ENCODE peak calls at places on chromosomes 5 and 9, in five cellular contexts. E is A549, I is K562, T is neural progenitor cell, Q is ovary. D is an unnamed sample.

GRCh38 chr9:16206560-16206959 is 653.7 kb downstream of the CCDC171 start:
- DNase-seq in Q (no peak), I (no peak), E (no peak), T (no peak), D (no peak)

GRCh38 chr5:113519412-113519811 is 5.9 kb downstream of the YTHDC2 start:
- DNase-seq in I (no peak), T (no peak), Q (no peak), E (no peak), D (no peak)

GRCh38 chr9:16925426-16925825 is 55.0 kb upstream of the BNC2 start:
- DNase-seq in I (no peak), T (no peak), E (no peak), Q (no peak), D (no peak)

GRCh38 chr9:127785023-127785932 is 556 bp upstream of the CDK9 start:
- DNase-seq in Q (peak; percentile 91), I (peak; percentile 89), T (peak; percentile 93), E (peak; percentile 85), D (peak; percentile 91)

GRCh38 chr9:70475211-70475610 is 60.8 kb upstream of the KLF9 start:
- DNase-seq in T (no peak), I (no peak), Q (no peak), E (no peak), D (no peak)

GRCh38 chr5:35124932-35125331 is 77.2 kb upstream of the AGXT2 start:
- DNase-seq in E (no peak), T (no peak), Q (no peak), I (no peak), D (no peak)

GRCh38 chr5:143889986-143890385 is 78.0 kb downstream of the HMHB1 start:
- DNase-seq in I (no peak), E (no peak), Q (no peak), T (no peak), D (no peak)

GRCh38 chr5:73983661-73984060 is 357.7 kb downstream of the ARHGEF28 start:
- DNase-seq in I (no peak), E (no peak), Q (no peak), T (no peak), D (no peak)

GRCh38 chr9:16150501-16150900 is 597.7 kb downstream of the CCDC171 start:
- DNase-seq in T (no peak), E (no peak), Q (no peak), I (no peak), D (no peak)

GRCh38 chr9:109122726-109123621 is 3.2 kb upstream of the TMEM245 start:
- DNase-seq in E (no peak), I (no peak), Q (no peak), T (no peak), D (no peak)

GRCh38 chr5:57434227-57434640 is 48.4 kb downstream of the ACTBL2 start:
- DNase-seq in I (no peak), Q (no peak), T (peak; percentile 55), E (no peak), D (no peak)

GRCh38 chr5:102229685-102230084 is 66.4 kb downstream of the SLCO4C1 start:
- DNase-seq in T (no peak), Q (no peak), I (no peak), E (no peak), D (no peak)

GRCh38 chr5:36570268-36570667 is 36.1 kb upstream of the SLC1A3 start:
- DNase-seq in Q (peak; percentile 23), T (no peak), I (no peak), E (no peak), D (no peak)

GRCh38 chr9:92948032-92948534 is 760 bp downstream of the FGD3 start:
- DNase-seq in E (no peak), T (no peak), I (no peak), Q (no peak), D (no peak)

GRCh38 chr9:97564291-97565175 is 63.1 kb downstream of the TMOD1 start:
- DNase-seq in T (peak; percentile 38), Q (no peak), E (peak; percentile 19), I (no peak), D (no peak)

GRCh38 chr5:176955895-176956294 is 50.7 kb downstream of the UIMC1 start:
- DNase-seq in T (no peak), I (no peak), E (no peak), Q (no peak), D (no peak)

GRCh38 chr9:131420913-131421312 is 27.0 kb downstream of the PRRC2B start:
- DNase-seq in E (peak; percentile 58), I (no peak), T (no peak), Q (no peak), D (no peak)

GRCh38 chr5:73529081-73529480 is 30.8 kb downstream of the BTF3 start:
- DNase-seq in T (no peak), I (no peak), E (no peak), Q (no peak), D (no peak)

GRCh38 chr5:6773342-6774035 is 60.3 kb downstream of the TENT4A start:
- DNase-seq in Q (peak; percentile 19), I (no peak), T (no peak), E (peak; percentile 13), D (no peak)

GRCh38 chr9:95494416-95495371 is 22.1 kb downstream of the PTCH1 start:
- DNase-seq in E (no peak), I (no peak), Q (peak; percentile 52), T (peak; percentile 65), D (peak; percentile 79)

GRCh38 chr5:10562202-10563131 is 1.4 kb upstream of the ANKRD33B start:
- DNase-seq in Q (no peak), I (no peak), E (no peak), T (no peak), D (no peak)

GRCh38 chr9:18614116-18614515 is 140.2 kb downstream of the ADAMTSL1 start:
- DNase-seq in E (no peak), T (no peak), I (no peak), Q (no peak), D (no peak)

GRCh38 chr5:5025774-5026406 is 114.2 kb upstream of the ADAMTS16 start:
- DNase-seq in Q (no peak), E (peak; percentile 38), I (no peak), T (no peak), D (no peak)

GRCh38 chr5:154762700-154763099 is 7.5 kb downstream of the LARP1 start:
- DNase-seq in T (no peak), Q (no peak), I (no peak), E (no peak), D (no peak)

GRCh38 chr5:154762261-154762660 is 7.1 kb downstream of the LARP1 start:
- DNase-seq in E (no peak), Q (no peak), I (no peak), T (no peak), D (no peak)

GRCh38 chr5:154758501-154758900 is 3.3 kb downstream of the LARP1 start:
- DNase-seq in Q (no peak), E (no peak), T (no peak), I (no peak), D (no peak)

GRCh38 chr5:154758977-154759376 is 3.8 kb downstream of the LARP1 start:
- DNase-seq in E (no peak), I (no peak), T (no peak), Q (no peak), D (no peak)

DNA sequence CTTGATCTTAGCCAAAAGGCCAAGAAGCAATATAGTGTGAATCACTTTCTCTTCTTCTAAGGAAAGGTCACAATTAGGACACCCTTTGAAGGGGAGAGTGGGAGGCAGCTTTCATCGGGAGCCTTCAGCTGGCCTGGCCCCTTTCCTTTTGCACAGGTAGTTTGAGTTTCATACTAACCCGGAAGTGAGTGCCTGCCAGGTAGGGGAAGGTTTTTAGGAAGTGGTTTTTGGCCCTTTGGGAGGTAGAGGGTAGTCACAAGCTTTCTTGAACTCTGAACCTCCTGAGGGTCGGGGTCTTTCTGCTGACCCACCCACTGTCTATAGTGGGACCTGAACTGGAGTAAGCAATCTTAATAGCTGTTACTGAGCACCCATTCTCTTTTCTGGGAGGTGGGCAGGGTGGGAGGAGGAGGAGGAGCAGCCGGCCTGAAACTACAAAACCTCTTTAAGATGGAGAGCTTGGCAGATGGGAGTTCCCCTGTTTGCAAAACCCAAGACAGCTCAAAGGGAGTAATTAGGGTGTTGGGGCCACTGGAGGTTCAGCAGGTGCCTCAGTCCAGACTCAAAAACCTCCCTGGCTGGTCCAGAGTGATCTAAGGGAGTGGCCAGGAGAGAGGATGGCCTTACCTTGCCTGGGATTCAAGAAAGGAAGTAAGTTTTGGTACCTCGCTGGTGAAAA is 6.0 kb downstream of the LARP1 start:
- DNase-seq in E (no peak), T (no peak), Q (no peak), I (no peak), D (no peak)
- H3K4me1 ChIP-seq in E (peaks cover 54% of the 10 kb centered on the region), T (peaks cover 49% of the 10 kb centered on the region), Q (peaks cover 23% of the 10 kb centered on the region), I (peaks cover 18% of the 10 kb centered on the region), D (peaks cover 15% of the 10 kb centered on the region)

DNA sequence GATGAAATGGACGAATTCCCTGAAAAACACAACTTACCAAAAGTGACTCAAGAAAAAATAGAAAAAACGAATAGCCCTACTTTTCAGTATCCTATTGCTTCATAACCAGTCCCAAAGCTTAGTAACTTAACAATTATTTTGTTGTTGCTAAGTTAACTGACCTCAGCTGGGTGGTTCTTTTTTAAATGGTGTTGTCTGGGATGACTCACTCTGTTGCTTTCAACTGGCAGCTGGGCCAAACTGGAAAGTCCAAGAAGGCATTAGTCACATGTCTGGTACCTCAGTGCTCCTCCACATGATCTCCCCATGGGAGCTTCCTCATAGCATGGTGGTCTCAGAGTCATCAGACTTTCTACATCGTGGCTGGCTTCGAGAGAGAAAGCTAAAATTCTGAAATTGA is 47.8 kb upstream of the ADAMTS2 start:
- DNase-seq in I (no peak), E (peak; percentile 17), Q (no peak), T (no peak), D (no peak)
- H3K9me3 ChIP-seq in I (no peaks in the 10 kb centered on the region), E (peaks cover 10% of the 10 kb centered on the region), Q (no peaks in the 10 kb centered on the region), T (peaks cover 30% of the 10 kb centered on the region), D (peaks cover 6% of the 10 kb centered on the region)

GRCh38 chr9:3526903-3527652 is 1.3 kb upstream of the RFX3 start:
- DNase-seq in E (peak; percentile 49), Q (peak; percentile 30), I (no peak), T (peak; percentile 77), D (no peak)

GRCh38 chr9:3525836-3526165 is at the start of gene RFX3:
- DNase-seq in T (peak; percentile 94), I (peak; percentile 77), E (peak; percentile 95), Q (peak; percentile 93), D (peak; percentile 88)

GRCh38 chr9:3525088-3525835 is 539 bp downstream of the RFX3 start:
- DNase-seq in I (peak; percentile 26), Q (no peak), E (peak; percentile 10), T (peak; percentile 73), D (no peak)

GRCh38 chr9:3527653-3527960 is 1.8 kb upstream of the RFX3 start:
- DNase-seq in T (no peak), Q (no peak), I (no peak), E (no peak), D (no peak)

DNA sequence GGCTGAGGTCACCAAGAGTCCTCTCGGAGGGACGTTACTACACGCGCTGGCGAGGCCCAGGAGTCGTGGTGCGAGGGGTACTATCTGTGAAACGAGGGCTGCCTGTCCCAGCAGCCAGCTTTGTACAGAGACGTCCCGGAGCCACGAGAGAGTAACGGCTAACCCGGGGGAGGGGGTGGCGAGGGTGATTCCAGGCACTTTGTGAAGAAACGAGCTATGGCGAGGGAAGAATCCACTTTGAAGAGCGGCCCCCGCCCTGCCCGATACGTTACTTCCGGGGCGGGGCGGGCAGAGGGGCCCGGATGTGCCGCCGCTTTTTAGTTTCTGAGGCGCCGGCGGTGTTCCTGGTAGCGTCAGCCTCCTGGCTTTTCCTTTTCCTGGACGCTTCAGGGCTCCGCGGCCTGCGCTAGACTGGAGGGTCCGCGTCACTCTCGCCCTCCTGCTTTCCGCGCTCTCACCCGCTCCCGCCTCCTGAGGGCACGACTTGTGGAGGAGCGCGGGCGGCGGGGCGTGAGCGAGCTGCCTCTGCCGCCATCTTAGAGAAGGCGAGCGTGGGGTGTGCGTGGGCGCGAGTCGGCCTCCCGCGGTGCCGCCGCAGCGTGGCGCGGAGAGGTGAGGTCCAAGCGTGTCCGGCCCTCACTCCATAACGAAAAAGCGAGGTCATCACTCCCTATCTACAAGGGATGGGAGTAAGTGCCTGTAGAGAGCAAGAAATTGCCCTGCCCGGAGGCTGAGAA is 533 bp upstream of the RFX3 start:
- DNase-seq in I (peak; percentile 60), T (peak; percentile 94), Q (peak; percentile 90), E (peak; percentile 89), D (peak; percentile 78)
- H3K4me1 ChIP-seq in I (peaks cover 4% of the 10 kb centered on the region), T (peaks cover 54% of the 10 kb centered on the region), Q (no peaks in the 10 kb centered on the region), E (peaks cover 20% of the 10 kb centered on the region), D (peaks cover 13% of the 10 kb centered on the region)

GRCh38 chr5:41433552-41434181 is 76.7 kb downstream of the PLCXD3 start:
- DNase-seq in T (peak; percentile 45), E (no peak), I (peak; percentile 16), Q (no peak), D (no peak)
- H3K9me3 ChIP-seq in T (no peaks in the 10 kb centered on the region), E (no peaks in the 10 kb centered on the region), I (no peaks in the 10 kb centered on the region), Q (no peaks in the 10 kb centered on the region), D (no peaks in the 10 kb centered on the region)